ENCODE peak calls at places on chromosomes 6 and 20, in four cellular contexts. J is upper lobe of right lung, Y is breast epithelium, T is PC-3. Z is an unnamed sample. For H3K36me3 and H3K9me3, the result is how much of the 10 kb centered on the place peaks cover.

GRCh38 chr6:3850451-3851203 is 1.5 kb downstream of the FAM50B start:
- DNase-seq in J (no peak), Y (no peak), T (no peak), Z (no peak)

GRCh38 chr20:59585714-59586404 is 18.5 kb upstream of the PHACTR3 start:
- DNase-seq in T (no peak), J (peak), Y (no peak), Z (no peak)

GRCh38 chr6:39188101-39188455 is 41.2 kb downstream of the KCNK5 start:
- DNase-seq in Y (no peak), T (no peak), J (no peak), Z (no peak)

GRCh38 chr6:10205892-10206291 is 209.0 kb downstream of the TFAP2A start:
- DNase-seq in Y (no peak), J (no peak), T (no peak), Z (no peak)

GRCh38 chr6:19587238-19587942 is 249.8 kb upstream of the ID4 start:
- DNase-seq in J (no peak), Y (no peak), T (no peak), Z (no peak)

GRCh38 chr6:125888989-125889656 is 67.4 kb upstream of the HINT3 start:
- DNase-seq in Y (no peak), T (peak), J (no peak), Z (no peak)

GRCh38 chr6:111589366-111589765 is 16.3 kb downstream of the TRAF3IP2 start:
- DNase-seq in Y (no peak), T (peak), J (no peak), Z (peak)

GRCh38 chr6:148523051-148523450 is 180.4 kb downstream of the SASH1 start:
- DNase-seq in T (peak), Y (no peak), J (no peak), Z (no peak)

GRCh38 chr20:45842169-45842812 is 8.7 kb downstream of the SNX21 start:
- DNase-seq in Y (no peak), T (no peak), J (no peak), Z (no peak)

GRCh38 chr6:47242483-47243386 is 67.0 kb downstream of the TNFRSF21 start:
- DNase-seq in Y (peak), T (peak), J (peak), Z (peak)

GRCh38 chr20:37945034-37945660 is 42.2 kb downstream of the VSTM2L start:
- DNase-seq in T (no peak), J (no peak), Y (peak), Z (no peak)

GRCh38 chr6:36610576-36611336 is 16.6 kb downstream of the SRSF3 start:
- DNase-seq in Y (no peak), T (no peak), J (peak), Z (no peak)

DNA sequence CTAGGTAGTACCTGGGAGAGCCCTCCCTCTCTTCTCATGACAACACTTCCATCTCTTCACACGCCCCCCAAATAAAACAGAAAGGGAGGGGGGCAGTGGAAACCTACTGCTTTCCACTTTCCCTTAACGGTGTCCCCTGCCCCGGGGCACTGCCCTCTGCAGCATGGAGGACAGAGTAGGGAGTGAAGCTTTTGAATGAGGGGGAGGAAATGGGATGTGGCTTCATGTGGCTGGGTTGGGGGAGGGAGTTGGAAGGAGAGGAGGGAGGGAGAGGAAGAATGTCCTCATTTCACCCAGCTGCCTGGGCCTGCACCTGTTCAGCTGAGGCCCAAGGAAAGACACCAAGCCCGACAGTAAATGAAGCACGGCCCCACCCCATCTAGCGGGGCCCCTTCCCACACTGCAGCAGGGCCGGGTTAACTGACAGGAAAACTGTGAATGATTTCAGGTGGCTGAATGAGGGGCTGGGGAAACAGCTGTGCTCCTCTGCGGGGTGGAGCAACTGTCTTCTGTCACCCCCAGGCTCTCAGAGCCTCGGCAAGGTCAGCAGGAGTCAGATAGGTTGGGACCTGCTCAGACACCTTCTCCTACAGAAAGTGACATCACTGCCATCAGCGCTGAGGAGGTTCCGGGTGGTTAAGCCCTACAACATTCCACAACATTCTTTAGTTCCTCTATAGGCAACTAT is 40.0 kb upstream of the TAF8 start:
- DNase-seq in T (no peak), J (peak), Y (no peak), Z (no peak)
- H3K4me3 ChIP-seq in T (no peak), J (no peak), Y (no peak), Z (no peak)

DNA sequence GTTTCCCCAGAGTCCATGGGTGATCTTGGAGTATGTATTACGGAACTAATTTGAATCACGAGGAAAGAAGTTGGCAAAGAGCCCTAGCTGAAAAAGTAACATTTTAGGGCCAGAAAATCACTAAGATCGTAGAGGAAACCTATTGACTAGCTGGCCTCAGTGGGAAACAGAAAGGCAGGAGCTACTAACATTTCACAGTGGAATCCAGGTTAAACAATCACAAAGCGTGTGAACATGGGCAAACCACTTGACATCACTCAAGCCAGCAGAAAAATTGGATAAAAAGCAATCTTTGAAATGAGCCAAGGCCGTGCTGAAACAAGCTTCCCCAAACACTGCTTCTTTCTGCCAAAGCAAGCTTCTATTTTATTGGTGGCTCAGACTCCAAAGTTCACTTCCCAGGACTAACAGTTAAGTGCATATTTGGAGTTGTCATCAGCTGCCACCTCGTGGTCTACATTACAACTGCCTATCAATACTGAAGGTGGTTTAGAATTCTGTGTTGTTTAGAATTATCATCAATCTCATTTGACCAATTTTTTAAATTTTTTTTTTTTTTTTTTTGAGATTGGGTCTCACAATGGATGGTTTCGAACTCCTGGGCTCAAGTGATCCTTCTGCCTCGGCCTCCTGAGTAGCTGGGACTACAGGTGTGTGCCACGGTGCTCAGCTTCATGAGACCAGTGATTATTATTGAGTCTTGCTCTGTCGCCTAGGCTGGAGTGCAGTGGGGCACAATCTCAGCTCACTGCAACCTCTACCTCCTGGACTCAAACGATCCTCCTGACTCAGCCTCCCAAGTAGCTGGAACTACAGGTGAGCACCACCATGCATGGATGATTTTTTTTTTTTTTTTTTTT is 10.6 kb downstream of the RPS10 start:
- DNase-seq in Y (no peak), T (peak), J (no peak), Z (peak)
- H3K36me3 ChIP-seq in Y (under half), T (under half), J (under half), Z (under half)

DNA sequence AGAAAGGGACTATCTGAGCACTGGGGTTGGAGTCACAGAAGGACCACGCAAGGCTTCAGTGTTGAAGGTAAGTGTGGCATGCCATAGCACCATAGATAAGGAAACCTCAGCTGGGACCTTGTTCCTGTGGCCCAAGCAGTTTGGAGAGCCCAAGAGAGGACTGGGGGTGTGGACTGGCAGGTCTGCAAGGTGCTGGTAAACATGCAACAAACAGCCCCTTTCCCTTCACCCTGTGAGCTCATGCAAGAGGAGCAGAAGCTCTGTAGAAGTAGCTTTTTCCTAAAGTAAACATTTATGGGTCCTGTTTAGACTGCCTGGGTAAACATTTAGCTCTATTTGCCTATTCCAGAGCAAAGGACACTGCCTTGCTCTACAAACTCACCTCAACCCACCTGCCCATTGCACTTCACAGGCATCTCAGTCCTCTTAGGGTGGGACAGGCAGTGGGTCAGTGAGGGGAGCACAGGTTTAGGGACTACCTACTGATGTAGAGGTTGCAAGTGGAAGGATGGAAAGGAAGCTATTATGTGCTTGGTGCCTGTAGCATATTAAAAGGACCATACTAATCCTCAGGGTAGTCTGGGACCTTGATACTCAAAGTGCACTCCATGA is 12.0 kb downstream of the ZSCAN31 start:
- DNase-seq in Y (no peak), J (no peak), T (no peak), Z (no peak)
- H3K9me3 ChIP-seq in Y (under half), J (under half), T (under half), Z (under half)

DNA sequence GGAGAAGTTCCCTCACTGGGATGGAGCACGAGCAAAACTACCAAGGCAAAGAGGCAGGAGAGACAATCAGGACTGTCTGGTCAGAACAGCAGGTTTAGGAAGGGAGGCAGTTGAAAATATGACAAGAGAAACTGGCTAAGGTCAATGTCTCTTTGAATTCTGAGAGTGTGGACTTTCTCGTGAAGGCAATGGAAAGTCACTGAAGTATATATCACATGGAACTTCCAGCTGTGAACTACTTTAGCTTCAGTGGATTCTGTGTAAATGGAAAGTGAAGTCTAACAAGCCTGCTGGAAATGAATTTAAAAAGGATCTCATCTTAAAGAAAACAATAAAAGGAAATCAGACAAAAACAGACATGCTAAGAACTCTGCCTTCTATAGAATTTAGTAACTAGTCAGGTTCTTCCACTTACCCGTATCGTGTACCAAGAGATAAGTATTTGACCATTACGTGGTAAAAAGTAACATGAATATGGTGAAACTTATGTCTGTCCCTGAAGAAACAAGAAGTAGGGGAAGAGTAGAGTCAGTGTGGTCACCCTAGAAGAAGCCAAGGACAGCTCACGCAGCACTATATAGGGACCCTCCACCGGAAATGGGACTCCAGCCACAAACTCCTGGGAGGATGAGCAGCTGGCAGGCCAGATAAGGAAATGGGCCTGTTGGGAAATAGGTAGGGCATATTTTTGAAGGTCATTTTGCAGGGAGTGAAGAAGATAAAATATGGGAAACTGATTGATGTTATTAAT is 123.4 kb downstream of the MAP7 start:
- DNase-seq in J (no peak), Y (no peak), T (no peak), Z (no peak)
- H3K4me3 ChIP-seq in J (no peak), Y (no peak), T (no peak), Z (no peak)

DNA sequence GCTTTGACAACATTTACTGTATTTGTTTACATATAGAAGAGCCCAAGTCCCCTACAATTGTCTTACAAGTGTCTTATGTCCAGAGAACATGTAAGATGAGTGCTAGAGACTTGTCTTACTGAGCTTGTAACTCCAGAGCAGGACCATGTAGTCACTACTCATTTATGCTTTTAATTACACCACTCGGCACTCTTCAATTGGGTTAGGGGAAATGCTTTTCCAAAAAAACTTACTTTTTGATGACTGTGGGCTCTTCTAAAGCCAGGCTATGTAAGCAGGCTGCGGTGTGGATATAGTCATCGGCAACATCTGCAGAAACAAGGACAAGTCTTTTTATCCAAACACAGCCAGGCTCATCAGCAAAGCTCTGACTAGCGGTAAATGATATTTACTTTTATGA is 18.7 kb downstream of the SNX5 start:
- DNase-seq in Y (no peak), J (no peak), T (no peak), Z (no peak)
- H3K36me3 ChIP-seq in Y (under half), J (half or more), T (half or more), Z (half or more)

GRCh38 chr6:170106906-170107525 is 183.9 kb downstream of the DLL1 start:
- DNase-seq in T (no peak), Y (peak), J (no peak), Z (no peak)
- H3K9me3 ChIP-seq in T (under half), Y (under half), J (under half), Z (under half)

DNA sequence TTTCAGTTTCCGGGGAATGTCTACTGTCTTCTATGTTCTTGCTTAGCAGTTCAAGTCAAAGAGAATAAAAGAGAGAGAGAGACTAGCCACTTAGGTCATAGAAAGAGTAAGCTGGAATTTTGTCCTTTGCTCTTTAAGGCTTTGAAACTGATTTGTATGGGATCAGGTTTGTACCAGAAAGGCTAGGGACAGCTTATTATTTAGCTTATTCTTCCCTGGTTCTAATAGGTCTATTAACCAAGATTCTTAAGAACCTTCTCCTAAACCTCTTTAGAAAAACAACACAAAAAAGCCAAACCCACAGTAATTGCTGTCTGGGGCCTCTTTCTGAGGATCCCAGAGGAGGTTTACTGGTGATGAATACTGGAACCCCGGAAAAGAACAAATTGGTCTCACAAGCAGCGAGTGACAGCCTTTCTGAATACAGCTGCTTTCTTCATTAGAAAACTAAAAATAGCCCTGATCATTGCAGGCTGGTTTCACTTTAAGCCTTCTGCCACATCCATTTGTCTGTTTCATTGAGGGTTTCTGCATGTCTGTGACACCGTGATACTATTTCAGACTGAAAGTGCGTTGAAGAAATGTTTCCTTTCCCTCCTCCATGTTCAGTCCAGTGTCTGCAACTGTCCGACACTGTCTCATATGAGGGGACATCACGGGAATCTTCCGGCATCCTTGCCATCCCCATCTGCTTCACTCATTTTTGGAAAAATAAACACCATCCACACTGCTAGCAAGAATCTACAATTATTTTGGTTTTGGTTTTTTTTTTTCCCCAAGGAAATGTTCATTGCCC is 75.1 kb upstream of the ATXN1 start:
- DNase-seq in T (no peak), Y (no peak), J (no peak), Z (no peak)
- H3K4me3 ChIP-seq in T (no peak), Y (peak), J (peak), Z (peak)

GRCh38 chr20:41415191-41415590 is 48.6 kb upstream of the EMILIN3 start:
- DNase-seq in T (no peak), Y (no peak), J (no peak), Z (no peak)
- H3K36me3 ChIP-seq in T (under half), Y (under half), J (half or more), Z (half or more)

GRCh38 chr6:319177-320131 is 27.2 kb downstream of the DUSP22 start:
- DNase-seq in J (no peak), Y (no peak), T (no peak), Z (no peak)

GRCh38 chr6:321158-321438 is 28.8 kb downstream of the DUSP22 start:
- DNase-seq in Y (no peak), J (peak), T (peak), Z (no peak)

GRCh38 chr6:318265-318890 is 26.1 kb downstream of the DUSP22 start:
- DNase-seq in T (no peak), Y (no peak), J (peak), Z (no peak)

GRCh38 chr6:322205-322930 is 30.1 kb downstream of the DUSP22 start:
- DNase-seq in J (peak), Y (no peak), T (no peak), Z (no peak)

DNA sequence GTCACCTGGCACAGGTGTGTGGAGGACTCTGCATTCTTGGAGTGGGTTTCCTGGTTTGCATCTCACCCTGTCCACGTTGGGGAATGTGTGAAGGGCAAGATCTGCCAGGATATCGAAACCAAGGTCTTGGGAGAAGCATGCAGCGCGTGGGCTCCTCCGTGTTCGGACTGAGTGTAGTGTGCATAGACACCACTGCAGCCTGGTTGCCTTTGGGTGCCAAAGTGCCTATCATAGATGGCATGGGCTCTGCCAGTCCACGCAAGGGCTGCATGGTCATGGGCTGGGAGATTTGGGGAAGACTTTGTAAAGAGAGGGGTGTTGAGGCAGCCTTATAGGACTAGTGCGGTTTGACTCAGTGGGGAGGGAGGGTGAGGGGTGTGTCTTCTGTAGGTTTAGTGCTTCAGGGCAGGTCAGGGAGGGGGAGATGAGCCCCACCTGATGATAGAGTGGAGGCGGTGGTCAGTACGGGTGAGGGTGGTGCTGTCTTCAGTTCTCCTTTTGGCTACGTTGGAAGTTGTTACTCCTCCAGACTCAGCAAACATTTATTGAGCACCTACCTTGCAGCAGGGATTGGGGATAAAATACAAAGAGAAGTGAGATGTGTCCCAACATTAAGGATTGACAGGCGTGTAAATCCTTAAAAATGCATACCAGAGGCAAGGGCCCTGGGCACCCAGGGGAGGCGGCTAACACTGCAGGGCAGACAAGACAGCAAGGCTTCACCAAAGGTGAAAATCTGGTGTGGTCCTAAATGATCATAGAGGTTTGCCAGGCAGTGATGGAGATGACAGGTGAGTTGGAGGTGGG is 28.3 kb downstream of the DUSP22 start:
- DNase-seq in T (no peak), Y (no peak), J (peak), Z (no peak)
- H3K9me3 ChIP-seq in T (under half), Y (under half), J (under half), Z (under half)

DNA sequence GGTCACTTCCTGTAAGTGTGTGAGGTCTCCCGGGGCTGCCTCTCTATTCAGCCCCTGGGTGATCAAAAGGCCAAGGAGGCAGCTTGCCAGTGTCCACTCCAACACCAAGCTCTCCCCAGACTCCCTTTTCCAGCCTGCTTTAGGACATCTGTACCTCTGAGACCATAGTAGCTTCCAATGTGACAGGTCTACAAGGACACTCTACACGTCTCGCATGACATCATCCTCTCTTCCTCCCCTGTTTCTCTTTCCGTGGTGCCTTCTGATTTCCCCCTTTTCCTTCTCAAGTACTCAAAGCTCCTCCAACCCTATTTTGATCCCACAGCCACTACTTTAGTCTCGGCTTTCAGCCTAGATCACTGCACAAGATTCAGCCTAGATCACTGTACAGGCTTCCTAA is 26.4 kb downstream of the HLA-F start:
- DNase-seq in J (no peak), Y (no peak), T (no peak), Z (no peak)
- H3K4me3 ChIP-seq in J (peak), Y (no peak), T (no peak), Z (no peak)